ENCODE peak calls at places on chromosomes 13 and 19, in eight cellular contexts. F, O, Q, M, I, C, N and H are unnamed samples.

GRCh38 chr13:113646921-113647340 is 11.1 kb downstream of the ATP4B start:
- DNase-seq in F (no peak), O (no peak), Q (no peak), M (peak; percentile 32), I (no peak), C (peak; percentile 2), N (no peak), H (no peak)

GRCh38 chr13:93227280-93227905 is 786 bp downstream of the GPC6 start:
- DNase-seq in F (no peak), O (no peak), Q (peak; percentile 54), M (no peak), I (peak; percentile 65), C (peak; percentile 35), N (peak; percentile 82), H (no peak)

GRCh38 chr19:19354932-19355331 is 34.3 kb downstream of the MAU2 start:
- DNase-seq in F (no peak), O (no peak), Q (no peak), M (no peak), I (no peak), C (no peak), N (no peak), H (no peak)

GRCh38 chr19:56360841-56361240 is 32.5 kb downstream of the ZNF582 start:
- DNase-seq in F (no peak), O (no peak), Q (no peak), M (no peak), I (no peak), C (no peak), N (no peak), H (no peak)

GRCh38 chr19:55398200-55398947 is 9.2 kb downstream of the UBE2S start:
- DNase-seq in F (no peak), O (no peak), Q (no peak), M (no peak), I (no peak), C (no peak), N (no peak), H (no peak)

GRCh38 chr19:7292950-7293794 is 1.0 kb downstream of the INSR start:
- DNase-seq in F (no peak), O (peak; percentile 35), Q (no peak), M (peak; percentile 47), I (no peak), C (peak; percentile 50), N (peak; percentile 37), H (no peak)

GRCh38 chr19:41123716-41124244 is 9.5 kb downstream of the CYP2F1 start:
- DNase-seq in F (no peak), O (no peak), Q (no peak), M (no peak), I (no peak), C (no peak), N (no peak), H (no peak)

GRCh38 chr19:39937094-39937493 is 2.7 kb upstream of the FCGBP start:
- DNase-seq in F (no peak), O (no peak), Q (no peak), M (no peak), I (no peak), C (no peak), N (no peak), H (no peak)

GRCh38 chr19:13764821-13765394 is 586 bp downstream of the MRI1 start:
- DNase-seq in F (no peak), O (no peak), Q (no peak), M (no peak), I (peak; percentile 35), C (peak; percentile 62), N (peak; percentile 53), H (no peak)

GRCh38 chr13:41568143-41568989 is 111.0 kb downstream of the RGCC start:
- DNase-seq in F (no peak), O (no peak), Q (no peak), M (no peak), I (no peak), C (no peak), N (no peak), H (no peak)

GRCh38 chr13:49517461-49517860 is 21.7 kb downstream of the PHF11 start:
- DNase-seq in F (no peak), O (no peak), Q (peak; percentile 26), M (no peak), I (peak; percentile 47), C (no peak), N (peak; percentile 56), H (no peak)

GRCh38 chr19:47998800-47999199 is 4.4 kb downstream of the ELSPBP1 start:
- DNase-seq in F (no peak), O (no peak), Q (no peak), M (no peak), I (no peak), C (no peak), N (no peak), H (no peak)

GRCh38 chr19:4081441-4082129 is 14.9 kb upstream of the ZBTB7A start:
- DNase-seq in F (no peak), O (no peak), Q (no peak), M (no peak), I (peak; percentile 44), C (no peak), N (no peak), H (no peak)

GRCh38 chr13:46184277-46184699 is 2.3 kb upstream of the LCP1 start:
- DNase-seq in F (peak; percentile 51), O (no peak), Q (no peak), M (peak; percentile 59), I (peak; percentile 41), C (peak; percentile 54), N (peak; percentile 9), H (no peak)

DNA sequence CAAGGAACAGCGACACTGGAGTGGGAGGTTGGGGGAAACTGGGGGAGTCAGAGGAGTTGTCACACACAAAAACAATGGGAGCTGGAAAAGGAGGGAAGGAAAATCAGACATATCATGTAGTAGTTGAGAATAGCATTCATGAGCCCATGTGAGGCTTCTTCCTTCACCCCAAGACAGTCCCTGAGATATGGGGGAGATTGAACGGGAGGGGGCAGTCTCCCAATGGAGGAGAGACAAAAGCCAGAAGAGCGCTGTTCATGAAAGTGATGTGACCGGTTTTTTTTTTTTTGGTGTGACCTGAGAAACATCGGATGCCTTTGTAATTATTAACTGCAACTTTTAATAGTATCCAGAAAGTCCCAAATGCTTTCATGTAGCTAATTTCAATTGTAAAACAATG is 631.8 kb upstream of the KLF12 start:
- DNase-seq in F (no peak), O (no peak), Q (no peak), M (no peak), I (no peak), C (no peak), N (no peak), H (no peak)
- TF ChIP-seq CTCF in F (no peak), O (no peak), Q (no peak), M (no peak), I (no peak), C (no peak), N (no peak), H (no peak)

GRCh38 chr19:16135410-16136127 is 7.9 kb upstream of the HSH2D start:
- DNase-seq in F (no peak), O (no peak), Q (no peak), M (no peak), I (no peak), C (no peak), N (no peak), H (no peak)
- TF ChIP-seq CTCF in F (no peak), O (no peak), Q (no peak), M (no peak), I (no peak), C (no peak), N (no peak), H (no peak)

DNA sequence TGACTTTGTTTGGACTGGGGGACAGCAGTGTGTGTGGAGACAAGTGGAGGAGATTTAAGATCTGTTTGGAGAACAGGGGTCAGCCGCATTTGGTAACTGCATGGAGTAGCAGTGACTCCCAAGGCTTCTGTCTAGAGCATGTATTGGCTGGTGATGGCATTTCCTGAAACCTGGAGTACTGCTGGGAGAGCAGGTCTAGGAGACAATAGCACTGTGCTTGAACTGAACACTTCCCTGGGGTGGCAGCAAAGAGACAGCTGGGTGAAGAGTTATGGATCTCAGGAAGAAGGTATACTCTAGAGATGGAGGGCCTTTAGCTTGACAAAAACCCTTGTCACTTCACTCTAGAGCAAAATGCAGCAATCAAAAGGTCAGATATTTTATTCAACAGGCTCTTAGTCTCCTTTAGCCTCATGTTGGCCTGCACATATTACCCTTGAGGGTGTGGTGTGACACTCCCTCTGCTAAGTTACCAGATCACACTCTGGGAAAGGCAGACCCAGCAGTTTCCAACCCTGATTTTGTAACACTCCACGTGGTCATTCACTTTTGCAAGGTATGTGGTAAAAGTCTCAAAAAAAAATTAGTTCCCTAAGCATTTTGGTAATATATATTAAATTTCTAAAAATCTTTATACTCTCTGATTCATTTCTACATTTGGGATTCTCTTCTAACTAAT is 70.2 kb downstream of the DHRS12 start:
- DNase-seq in F (no peak), O (no peak), Q (no peak), M (no peak), I (no peak), C (no peak), N (no peak), H (no peak)
- TF ChIP-seq CTCF in F (no peak), O (no peak), Q (peak; percentile 17), M (no peak), I (peak; percentile 18), C (no peak), N (no peak), H (no peak)

GRCh38 chr19:44759083-44759804 is 10.7 kb downstream of the BCL3 start:
- DNase-seq in F (no peak), O (no peak), Q (no peak), M (no peak), I (no peak), C (no peak), N (no peak), H (no peak)

GRCh38 chr19:44757057-44757734 is 8.7 kb downstream of the BCL3 start:
- DNase-seq in F (no peak), O (peak; percentile 79), Q (peak; percentile 65), M (no peak), I (peak; percentile 87), C (no peak), N (peak; percentile 84), H (no peak)

GRCh38 chr19:44758596-44758995 is 10.1 kb downstream of the BCL3 start:
- DNase-seq in F (no peak), O (no peak), Q (no peak), M (no peak), I (no peak), C (no peak), N (no peak), H (no peak)

GRCh38 chr19:44756089-44756562 is 7.6 kb downstream of the BCL3 start:
- DNase-seq in F (no peak), O (no peak), Q (no peak), M (no peak), I (no peak), C (no peak), N (no peak), H (no peak)

DNA sequence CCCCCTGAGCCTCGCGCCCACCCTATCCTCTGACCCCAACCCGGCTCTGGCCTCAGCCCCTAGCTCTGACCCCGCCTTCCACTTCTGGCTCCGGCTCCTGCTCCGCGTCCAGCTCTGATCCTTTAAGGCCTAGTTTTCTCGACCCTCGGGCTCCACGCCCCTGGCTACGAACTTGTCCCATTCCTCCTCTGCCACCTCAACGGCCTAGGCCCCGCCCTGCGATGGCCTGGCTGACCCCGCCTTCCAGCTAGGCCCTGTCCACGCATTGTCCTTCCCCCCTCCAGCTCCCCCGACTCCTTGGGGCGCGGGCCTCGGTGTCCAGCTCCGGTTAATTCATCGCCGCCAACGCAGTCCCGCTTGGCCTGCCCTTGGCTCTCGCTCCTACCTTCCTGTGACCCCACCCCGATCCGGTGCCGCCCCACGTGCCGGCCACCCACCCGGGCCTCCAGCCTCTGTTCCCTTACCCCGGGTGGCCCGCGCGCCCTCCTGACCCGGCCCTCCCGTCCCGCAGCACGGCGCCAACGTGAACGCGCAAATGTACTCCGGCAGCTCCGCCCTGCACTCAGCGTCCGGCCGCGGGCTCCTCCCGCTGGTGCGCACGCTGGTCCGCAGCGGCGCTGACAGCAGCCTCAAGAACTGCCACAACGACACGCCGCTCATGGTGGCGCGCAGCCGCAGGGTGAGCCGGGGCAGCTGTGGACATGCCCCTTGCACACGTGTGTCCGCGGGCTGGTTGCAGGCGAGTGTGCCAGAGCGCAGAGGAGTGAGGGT is 9.4 kb downstream of the BCL3 start:
- DNase-seq in F (no peak), O (peak; percentile 77), Q (peak; percentile 53), M (no peak), I (peak; percentile 75), C (peak; percentile 84), N (peak; percentile 93), H (no peak)
- TF ChIP-seq CTCF in F (no peak), O (peak; percentile 28), Q (no peak), M (no peak), I (peak; percentile 16), C (no peak), N (peak; percentile 14), H (no peak)